ENCODE peak calls at places on chromosome 14, in ten cellular contexts. D is vagina, C is body of pancreas, U is uterus, Y is prostate gland, O is HCT116, T is K562, J is gastrocnemius medialis, I is lower leg skin, H is IMR-90. G is an unnamed sample.

GRCh38 chr14:100330396-100330931 is 7.3 kb downstream of the SLC25A47 start:
- DNase-seq in D (no peak), C (no peak), U (no peak), Y (no peak), O (no peak), T (no peak), J (no peak), I (no peak), H (no peak), G (no peak)

GRCh38 chr14:68684466-68685418 is 108.1 kb downstream of the ZFP36L1 start:
- DNase-seq in D (no peak), C (no peak), U (peak; percentile 10), Y (no peak), O (no peak), T (no peak), J (no peak), I (no peak), H (no peak), G (no peak)

GRCh38 chr14:55427439-55427838 is 13.0 kb downstream of the TBPL2 start:
- DNase-seq in D (no peak), C (no peak), U (no peak), Y (no peak), O (peak; percentile 70), T (peak; percentile 30), J (no peak), I (no peak), H (no peak), G (no peak)

GRCh38 chr14:68574906-68575305 is 218.0 kb downstream of the ZFP36L1 start:
- DNase-seq in D (no peak), C (no peak), U (no peak), Y (no peak), O (no peak), T (no peak), J (no peak), I (no peak), H (peak; percentile 70), G (no peak)

GRCh38 chr14:93309430-93309966 is 23.3 kb downstream of the BTBD7 start:
- DNase-seq in D (no peak), C (no peak), U (no peak), Y (no peak), O (no peak), T (no peak), J (no peak), I (no peak), H (no peak), G (no peak)

GRCh38 chr14:44396226-44396625 is 110.9 kb downstream of the FSCB start:
- DNase-seq in D (no peak), C (no peak), U (no peak), Y (no peak), O (no peak), T (no peak), J (no peak), I (no peak), H (no peak), G (no peak)

GRCh38 chr14:98548071-98548686 is 723.8 kb downstream of the BCL11B start:
- DNase-seq in D (no peak), C (no peak), U (no peak), Y (no peak), O (no peak), T (no peak), J (no peak), I (no peak), H (no peak), G (no peak)

GRCh38 chr14:104467236-104467635 is 112.3 kb upstream of the C14orf180 start:
- DNase-seq in D (no peak), C (no peak), U (no peak), Y (no peak), O (no peak), T (no peak), J (no peak), I (no peak), H (no peak), G (no peak)

DNA sequence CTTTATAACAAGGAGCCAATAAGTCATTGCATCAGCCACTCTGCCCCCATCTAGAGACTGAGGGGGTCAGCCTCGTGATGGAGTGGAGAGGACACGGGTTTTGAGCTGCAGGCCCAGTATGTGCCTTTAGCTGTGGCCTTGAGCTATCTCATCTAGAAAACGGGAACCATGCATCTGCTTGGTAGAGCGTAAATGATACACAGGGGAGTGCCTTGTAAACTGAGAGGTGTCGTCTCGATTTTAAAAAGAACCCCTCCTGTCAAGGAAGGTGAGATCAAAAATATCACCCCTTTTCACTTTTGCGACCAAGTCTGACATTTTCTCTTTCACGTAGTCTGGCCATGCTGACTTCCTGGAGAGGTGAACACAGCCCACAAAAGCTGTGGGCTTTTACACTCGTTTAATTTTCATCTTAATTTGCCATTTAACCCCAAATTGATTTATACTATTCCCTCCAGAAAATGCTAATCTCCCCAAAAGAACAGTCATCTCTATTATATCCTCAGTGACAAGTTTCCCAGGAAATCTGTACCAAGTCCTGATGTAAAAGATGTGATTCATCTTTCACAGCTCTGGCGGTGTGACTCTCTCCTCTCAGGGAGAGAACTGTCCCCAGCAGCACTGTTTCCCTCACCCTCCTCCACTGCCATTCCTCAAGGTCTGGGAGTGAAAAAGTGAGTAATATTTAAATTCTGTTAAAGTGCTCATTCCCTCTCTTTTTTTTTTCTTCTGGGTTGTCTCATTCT is 30.6 kb downstream of the VCPKMT start:
- DNase-seq in D (no peak), C (no peak), U (no peak), Y (no peak), O (no peak), T (no peak), J (no peak), I (no peak), H (peak; percentile 77), G (peak; percentile 42)
- TF ChIP-seq POLR2A in D (no peak), C (no peak), U (no peak), Y (no peak), O (no peak), T (no peak), J (no peak), I (no peak), H (no peak), G (no peak)

GRCh38 chr14:23093993-23094665 is 807 bp downstream of the ACIN1 start:
- DNase-seq in D (peak; percentile 37), C (no peak), U (no peak), Y (no peak), O (no peak), T (no peak), J (no peak), I (peak; percentile 53), H (no peak), G (no peak)

GRCh38 chr14:23093526-23093925 is 1.4 kb downstream of the ACIN1 start:
- DNase-seq in D (no peak), C (no peak), U (no peak), Y (no peak), O (no peak), T (no peak), J (no peak), I (no peak), H (no peak), G (no peak)

GRCh38 chr14:23094666-23095195 is at the start of gene ACIN1:
- DNase-seq in D (no peak), C (no peak), U (no peak), Y (peak; percentile 69), O (peak; percentile 74), T (peak; percentile 81), J (peak; percentile 61), I (no peak), H (peak; percentile 86), G (peak; percentile 29)

GRCh38 chr14:23097786-23098185 is 2.5 kb downstream of the C14orf119 start:
- DNase-seq in D (peak; percentile 85), C (no peak), U (no peak), Y (no peak), O (no peak), T (no peak), J (no peak), I (no peak), H (no peak), G (no peak)

DNA sequence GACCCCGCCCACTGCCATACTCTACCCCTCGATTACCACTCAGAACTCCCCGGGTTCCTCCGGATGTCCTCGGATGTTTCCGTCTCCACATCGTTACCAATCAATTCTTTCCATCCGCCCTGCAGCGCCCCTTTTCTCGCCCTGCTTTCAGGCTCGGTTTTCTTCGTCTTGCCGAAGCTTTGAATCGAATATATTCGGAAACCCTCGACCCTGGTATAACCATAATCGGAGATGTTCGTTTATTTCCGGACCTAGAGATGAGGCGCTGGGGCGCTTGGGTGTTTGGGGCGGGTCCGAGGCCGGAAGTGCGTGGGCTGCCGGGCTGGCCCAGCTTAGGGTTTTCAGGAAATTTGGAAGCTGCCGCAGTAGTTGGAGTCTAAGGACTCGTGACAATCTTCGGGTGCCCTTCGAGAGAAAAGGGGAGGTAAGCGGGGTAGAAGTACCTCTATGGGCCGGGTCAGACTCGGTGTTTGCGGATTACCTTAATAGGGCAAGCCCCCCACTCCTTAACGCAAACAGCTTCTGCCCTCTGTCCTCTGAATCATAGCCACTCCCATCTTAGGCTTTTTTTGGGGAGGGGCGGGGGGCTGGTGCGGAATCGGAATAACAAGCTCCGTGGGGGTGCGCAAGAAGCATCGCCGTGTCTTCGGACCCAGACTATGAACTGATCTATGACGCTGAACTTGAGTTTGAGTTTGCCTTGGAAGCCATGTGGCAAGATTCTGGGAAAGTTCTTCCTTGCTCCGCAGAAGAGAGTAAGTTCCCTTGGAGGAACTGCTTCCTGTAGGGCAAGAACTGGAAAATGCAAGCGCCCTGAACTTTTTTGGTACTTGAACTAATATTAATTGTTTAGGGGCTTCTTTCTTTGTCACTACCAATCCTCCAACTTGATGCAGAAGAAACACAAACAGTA is at the start of gene C14orf119:
- DNase-seq in D (peak; percentile 99), C (peak; percentile 100), U (peak; percentile 100), Y (peak; percentile 100), O (peak; percentile 99), T (peak; percentile 92), J (peak; percentile 100), I (peak; percentile 100), H (peak; percentile 99), G (peak; percentile 72)
- TF ChIP-seq POLR2A in D (peak; percentile 84), C (peak; percentile 88), U (peak; percentile 89), Y (peak; percentile 82), O (peak; percentile 67), T (peak; percentile 89), J (peak; percentile 69), I (no peak), H (peak; percentile 91), G (peak; percentile 56)

DNA sequence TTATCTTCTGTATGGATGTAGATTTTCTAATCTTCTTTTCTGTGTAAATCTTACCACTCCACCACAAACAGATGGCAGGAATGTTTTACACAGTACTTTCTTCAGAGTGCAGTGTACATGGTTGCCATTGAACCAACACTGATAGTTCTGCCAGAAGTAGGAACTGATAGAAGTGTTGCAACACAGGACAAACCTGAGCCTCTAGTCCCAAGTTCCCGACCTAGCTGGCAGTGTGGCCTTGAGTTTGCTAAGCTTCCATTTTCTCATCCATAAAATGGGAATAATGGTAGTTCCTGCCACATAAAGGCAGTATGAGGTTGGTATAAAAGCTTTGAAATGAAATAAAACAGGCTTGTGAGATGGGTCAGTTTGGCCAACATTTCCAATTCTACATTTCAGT is 50.8 kb upstream of the SAV1 start:
- DNase-seq in D (no peak), C (no peak), U (no peak), Y (no peak), O (no peak), T (no peak), J (no peak), I (no peak), H (no peak), G (no peak)
- TF ChIP-seq POLR2A in D (no peak), C (no peak), U (no peak), Y (no peak), O (no peak), T (no peak), J (no peak), I (no peak), H (no peak), G (no peak)

DNA sequence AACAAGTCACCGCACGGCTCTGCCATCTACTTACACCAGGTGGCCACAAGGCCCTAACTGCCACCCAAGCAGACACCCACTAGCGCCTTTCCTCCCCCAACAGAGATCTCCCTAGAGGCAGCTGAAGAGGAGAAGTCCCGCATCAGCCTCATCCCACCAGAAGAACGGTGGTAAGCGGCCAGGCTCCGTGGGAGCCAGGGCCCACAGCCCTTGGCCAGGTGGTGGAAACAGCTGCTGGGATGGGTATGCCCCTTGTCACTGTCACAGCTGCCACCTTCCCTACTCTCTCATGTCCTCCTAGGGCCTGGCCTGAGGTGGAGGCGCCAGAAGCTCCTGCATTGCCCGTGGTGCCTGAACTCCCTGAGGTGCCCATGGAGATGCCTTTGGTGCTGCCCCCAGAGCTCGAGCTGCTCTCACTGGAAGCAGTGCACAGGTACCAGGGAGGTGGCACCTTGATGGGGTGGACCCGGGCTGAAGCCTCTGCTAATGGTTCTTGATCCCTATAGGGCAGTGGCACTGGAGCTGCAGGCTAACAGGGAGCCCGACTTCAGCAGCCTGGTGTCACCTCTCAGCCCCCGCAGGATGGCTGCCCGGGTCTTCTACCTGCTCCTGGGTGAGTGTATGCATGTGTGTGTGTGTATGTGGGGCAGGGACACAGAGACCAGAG is 7.5 kb downstream of the REC8 start:
- DNase-seq in D (no peak), C (no peak), U (no peak), Y (no peak), O (no peak), T (no peak), J (no peak), I (no peak), H (no peak), G (no peak)
- TF ChIP-seq POLR2A in D (no peak), C (no peak), U (no peak), Y (no peak), O (no peak), T (no peak), J (no peak), I (no peak), H (no peak), G (no peak)

G was measured in H54.